ENCODE peak calls at places on chromosomes 3 and 15, in nine cellular contexts. E is AG08395, P is AG09309, Y is nucleus accumbens, T is A549, A is activated T-helper 1 cell treated with Interleukin-2 at 50 U/mL for 16 hours, Q is MV-4-11, K is IMR-90, J is GM04504. L is an unnamed sample.
A peak's percentile ranks its signal among the peaks of the same experiment; 100 is the strongest.

GRCh38 chr15:37995461-37996347 is 61.3 kb downstream of the TMCO5A start:
- DNase-seq in T (peak; percentile 65), K (peak; percentile 75), Q (peak; percentile 13), J (peak; percentile 44), Y (no peak), A (no peak), P (peak; percentile 50), E (peak; percentile 63), L (no peak)

GRCh38 chr3:185732782-185733181 is 92.1 kb downstream of the IGF2BP2 start:
- DNase-seq in T (no peak), K (peak; percentile 90), Q (no peak), A (no peak), E (peak; percentile 58), Y (no peak), J (peak; percentile 31), P (no peak), L (peak; percentile 91)

GRCh38 chr3:46705022-46705530 is 3.9 kb downstream of the TMIE start:
- DNase-seq in K (peak; percentile 59), Y (peak; percentile 31), J (peak; percentile 35), A (peak; percentile 37), P (peak; percentile 10), T (peak; percentile 64), Q (peak; percentile 47), E (peak; percentile 82), L (no peak)

GRCh38 chr15:90184119-90184785 is 16.9 kb upstream of the SEMA4B start:
- DNase-seq in Q (no peak), Y (no peak), A (no peak), P (peak; percentile 17), T (peak; percentile 94), E (peak; percentile 72), K (no peak), J (peak; percentile 34), L (no peak)

GRCh38 chr3:72907131-72907697 is 19.4 kb downstream of the GXYLT2 start:
- DNase-seq in Y (no peak), E (peak; percentile 86), P (peak; percentile 70), T (no peak), J (peak; percentile 79), Q (no peak), A (no peak), K (peak; percentile 72), L (no peak)

GRCh38 chr3:13301295-13301987 is 118.7 kb downstream of the NUP210 start:
- DNase-seq in A (no peak), Y (no peak), E (peak; percentile 77), K (peak; percentile 68), J (peak; percentile 10), T (peak; percentile 54), P (peak; percentile 28), Q (peak; percentile 88), L (peak; percentile 47)

GRCh38 chr3:150076443-150076842 is 105.7 kb upstream of the PFN2 start:
- DNase-seq in A (no peak), K (no peak), E (no peak), Q (no peak), P (no peak), J (no peak), Y (no peak), T (no peak), L (no peak)

GRCh38 chr3:124401841-124402240 is 328.4 kb upstream of the UMPS start:
- DNase-seq in P (no peak), T (no peak), Q (no peak), E (no peak), A (no peak), Y (no peak), J (no peak), K (peak; percentile 77), L (peak; percentile 28)

GRCh38 chr3:49461443-49462171 is 8.5 kb upstream of the DAG1 start:
- DNase-seq in K (peak; percentile 57), E (no peak), P (no peak), Q (no peak), Y (no peak), J (no peak), A (no peak), T (peak; percentile 37), L (no peak)

GRCh38 chr3:126389112-126389791 is 5.5 kb upstream of the CFAP100 start:
- DNase-seq in J (peak; percentile 59), A (no peak), K (peak; percentile 76), T (peak; percentile 81), E (peak; percentile 84), P (peak; percentile 41), Q (peak; percentile 90), Y (peak; percentile 49), L (peak; percentile 4)

GRCh38 chr3:9870978-9871377 is 9.1 kb downstream of the CIDEC start:
- DNase-seq in T (peak; percentile 48), K (peak; percentile 86), A (no peak), P (peak; percentile 37), J (no peak), E (peak; percentile 24), Q (no peak), Y (no peak), L (no peak)

GRCh38 chr3:149340310-149340933 is 7.0 kb upstream of the TM4SF18 start:
- DNase-seq in A (no peak), P (no peak), E (no peak), Q (no peak), T (peak; percentile 80), J (no peak), K (peak; percentile 74), Y (no peak), L (no peak)

GRCh38 chr3:138854940-138855339 is 20.2 kb upstream of the PIK3CB start:
- DNase-seq in A (no peak), Q (no peak), Y (no peak), E (no peak), P (no peak), T (no peak), J (no peak), K (no peak), L (no peak)

GRCh38 chr15:85718271-85718971 is 76.3 kb downstream of the KLHL25 start:
- DNase-seq in E (no peak), Y (no peak), P (no peak), Q (no peak), J (no peak), A (no peak), T (no peak), K (no peak), L (no peak)

GRCh38 chr15:34436956-34437442 is 609 bp downstream of the GOLGA8A start:
- DNase-seq in P (no peak), Y (no peak), Q (peak; percentile 2), E (peak; percentile 17), J (no peak), T (no peak), K (peak; percentile 4), A (peak; percentile 28), L (no peak)

GRCh38 chr3:192079098-192079497 is 618.1 kb downstream of the PYDC2 start:
- DNase-seq in E (no peak), A (no peak), T (no peak), Q (no peak), J (no peak), P (no peak), Y (no peak), K (no peak), L (no peak)

GRCh38 chr3:37742574-37743212 is 119.0 kb upstream of the CTDSPL start:
- DNase-seq in K (no peak), T (no peak), E (no peak), P (no peak), A (no peak), Q (no peak), Y (no peak), J (no peak), L (no peak)

GRCh38 chr3:66482005-66482404 is 18.8 kb downstream of the LRIG1 start:
- DNase-seq in J (no peak), A (no peak), K (no peak), T (no peak), E (no peak), Y (no peak), Q (no peak), P (no peak), L (no peak)

GRCh38 chr15:25894371-25894902 is 31.3 kb upstream of the ATP10A start:
- DNase-seq in Q (no peak), E (no peak), K (no peak), P (no peak), Y (no peak), J (no peak), A (no peak), T (no peak), L (no peak)

GRCh38 chr3:17089314-17089700 is 204.6 kb downstream of the PLCL2 start:
- DNase-seq in E (no peak), K (no peak), P (no peak), T (no peak), Y (no peak), Q (no peak), J (no peak), A (no peak), L (no peak)

GRCh38 chr3:6799264-6799915 is 61.5 kb upstream of the GRM7 start:
- DNase-seq in Q (peak; percentile 27), Y (no peak), P (no peak), J (no peak), E (peak; percentile 1), A (no peak), K (no peak), T (peak; percentile 41), L (no peak)

GRCh38 chr15:42184736-42185135 is 23.4 kb downstream of the VPS39 start:
- DNase-seq in T (no peak), K (no peak), A (no peak), E (no peak), P (no peak), Y (no peak), Q (no peak), J (no peak), L (no peak)

GRCh38 chr3:73401058-73401457 is 223.7 kb downstream of the PDZRN3 start:
- DNase-seq in A (no peak), T (no peak), P (no peak), J (peak; percentile 35), Q (no peak), K (peak; percentile 6), Y (no peak), E (peak; percentile 29), L (no peak)

GRCh38 chr3:124770341-124771082 is 40.3 kb downstream of the UMPS start:
- DNase-seq in Q (no peak), E (peak; percentile 16), A (no peak), K (no peak), P (no peak), Y (no peak), J (no peak), T (no peak), L (no peak)

GRCh38 chr3:100893590-100893989 is 99.6 kb downstream of the ABI3BP start:
- DNase-seq in J (no peak), Q (no peak), Y (no peak), P (no peak), K (peak; percentile 66), T (peak; percentile 31), A (no peak), E (peak; percentile 37), L (peak; percentile 31)

GRCh38 chr3:167814441-167814951 is 79.0 kb downstream of the SERPINI1 start:
- DNase-seq in E (peak; percentile 40), J (no peak), A (no peak), K (peak; percentile 11), Q (peak; percentile 5), P (peak; percentile 75), Y (peak; percentile 29), T (peak; percentile 78), L (no peak)

GRCh38 chr3:53675022-53675697 is 171.1 kb downstream of the CHDH start:
- DNase-seq in P (no peak), T (no peak), Q (no peak), J (no peak), Y (no peak), A (no peak), K (no peak), E (no peak), L (no peak)

GRCh38 chr3:81998139-81998755 is 236.8 kb upstream of the GBE1 start:
- DNase-seq in J (peak; percentile 9), T (no peak), A (no peak), Q (no peak), K (peak; percentile 5), E (peak; percentile 3), Y (no peak), P (no peak), L (peak; percentile 24)

GRCh38 chr15:67138946-67139855 is 73.8 kb downstream of the SMAD3 start:
- DNase-seq in A (no peak), J (no peak), P (no peak), Y (no peak), K (peak; percentile 52), T (no peak), Q (no peak), E (no peak), L (no peak)

GRCh38 chr3:112774293-112774926 is 72.3 kb downstream of the CD200R1L start:
- DNase-seq in J (no peak), E (no peak), Q (no peak), T (peak; percentile 89), K (peak; percentile 90), P (no peak), Y (no peak), A (no peak), L (no peak)

GRCh38 chr15:31660800-31661199 is 334.2 kb downstream of the KLF13 start:
- DNase-seq in A (no peak), P (no peak), Y (no peak), T (no peak), E (no peak), K (no peak), J (no peak), Q (no peak), L (no peak)